ENCODE peak calls at places on chromosomes 2 and 18, in ten cellular contexts. I is HTR-8/SVneo; X is HEK293T; C is RWPE1; U is LoVo; T is fibroblast of the aortic adventitia; Y is activated T-cell treated with anti-CD3 and anti-CD28 coated beads, Interleukin-2, amount 50 U/mL, for 1 hour; Z is anterior cingulate cortex; D is psoas muscle; W is cardiac fibroblast. Q is an unnamed sample.

GRCh38 chr2:144356402-144356801 is 163.5 kb downstream of the ZEB2 start:
- DNase-seq in I (no peak), U (no peak), T (no peak), X (no peak), C (no peak), Z (no peak), D (no peak), Y (no peak), W (no peak), Q (no peak)

GRCh38 chr18:78031589-78031988 is 781.9 kb downstream of the GALR1 start:
- DNase-seq in D (no peak), T (no peak), Z (no peak), W (no peak), C (no peak), I (no peak), U (no peak), X (no peak), Y (no peak), Q (no peak)

GRCh38 chr2:182831097-182831496 is 35.3 kb downstream of the FRZB start:
- DNase-seq in D (no peak), T (no peak), X (no peak), C (no peak), Z (no peak), U (no peak), I (no peak), Y (no peak), W (no peak), Q (no peak)

GRCh38 chr2:178891265-178891958 is 84.2 kb upstream of the TTN start:
- DNase-seq in W (peak; percentile 86), U (peak; percentile 69), Z (peak; percentile 40), I (peak; percentile 29), Y (peak; percentile 24), X (peak; percentile 60), C (peak; percentile 37), T (peak; percentile 86), D (peak; percentile 63), Q (no peak)

GRCh38 chr2:217256261-217256660 is 396.4 kb upstream of the TNP1 start:
- DNase-seq in X (no peak), U (no peak), D (no peak), T (peak; percentile 30), Y (no peak), C (no peak), W (no peak), I (no peak), Z (no peak), Q (no peak)

GRCh38 chr2:237474511-237474911 is 12.5 kb upstream of the MLPH start:
- DNase-seq in X (no peak), C (no peak), W (peak; percentile 82), D (peak; percentile 74), U (no peak), T (no peak), Y (no peak), I (no peak), Z (no peak), Q (peak; percentile 70)

GRCh38 chr2:155203187-155203586 is 504.7 kb downstream of the KCNJ3 start:
- DNase-seq in W (no peak), C (no peak), X (peak; percentile 6), I (no peak), Z (no peak), Y (no peak), T (no peak), U (no peak), D (no peak), Q (no peak)

GRCh38 chr2:178330175-178331021 is 120.6 kb downstream of the PRKRA start:
- DNase-seq in X (no peak), W (no peak), T (no peak), Y (no peak), D (no peak), I (no peak), Z (no peak), U (no peak), C (no peak), Q (no peak)

GRCh38 chr2:157281316-157281715 is 23.8 kb downstream of the GALNT5 start:
- DNase-seq in D (no peak), X (no peak), T (no peak), W (no peak), Z (no peak), U (no peak), I (no peak), C (no peak), Y (no peak), Q (no peak)

GRCh38 chr2:232883116-232883721 is 13.2 kb downstream of the SNORC start:
- DNase-seq in Y (no peak), I (no peak), Z (no peak), W (no peak), C (no peak), U (no peak), T (no peak), X (no peak), D (no peak), Q (peak; percentile 39)

GRCh38 chr2:215613265-215613664 is 177.4 kb upstream of the FN1 start:
- DNase-seq in I (peak; percentile 26), Z (no peak), U (no peak), T (no peak), D (no peak), X (no peak), C (no peak), W (no peak), Y (no peak), Q (no peak)

GRCh38 chr18:48219429-48220145 is 189.6 kb downstream of the ZBTB7C start:
- DNase-seq in T (no peak), I (no peak), U (no peak), Z (no peak), C (no peak), D (peak; percentile 51), Y (no peak), W (no peak), X (no peak), Q (no peak)

Q was measured in Right ventricle myocardium superior.